ENCODE peak calls at places on chromosomes 6 and 20, in six cellular contexts. G is iPS DF 19.7; L is stimulated activated CD4-positive, alpha-beta T cell treated with anti-CD3 and anti-CD28 coated beads, Interleukin-2, amount 100 ng/mL, for 24 hours; P is NCI-H345; R is BJ; Z is skeletal muscle cell. A is an unnamed sample.

GRCh38 chr6:36678488-36679042 is at the start of gene CDKN1A:
- DNase-seq in G (peak; percentile 68), Z (peak; percentile 89), P (peak; percentile 94), R (peak; percentile 77), L (peak; percentile 75), A (peak; percentile 99)

GRCh38 chr6:39199541-39199940 is 29.7 kb downstream of the KCNK5 start:
- DNase-seq in P (no peak), G (no peak), L (no peak), R (no peak), Z (no peak), A (no peak)

GRCh38 chr20:48725589-48725991 is 102.2 kb downstream of the PREX1 start:
- DNase-seq in L (no peak), R (no peak), Z (no peak), G (peak; percentile 12), P (no peak), A (peak; percentile 22)

GRCh38 chr20:37538003-37538402 is 10.3 kb upstream of the BLCAP start:
- DNase-seq in G (no peak), L (no peak), Z (no peak), P (no peak), R (no peak), A (no peak)

GRCh38 chr20:17390655-17391054 is 140.5 kb downstream of the BFSP1 start:
- DNase-seq in Z (no peak), L (no peak), P (no peak), G (no peak), R (no peak), A (no peak)

GRCh38 chr6:33392168-33392947 is 735 bp downstream of the KIFC1 start:
- DNase-seq in P (no peak), R (no peak), G (no peak), Z (no peak), L (no peak), A (peak; percentile 72)

GRCh38 chr20:62618622-62619529 is 23.4 kb upstream of the SLCO4A1 start:
- DNase-seq in G (no peak), P (no peak), Z (no peak), L (no peak), R (no peak), A (no peak)

GRCh38 chr20:48631114-48632016 is 196.4 kb downstream of the PREX1 start:
- DNase-seq in R (no peak), P (peak; percentile 64), G (no peak), Z (no peak), L (no peak), A (peak; percentile 42)

GRCh38 chr6:3915076-3915791 is 66.1 kb downstream of the FAM50B start:
- DNase-seq in R (no peak), G (no peak), L (no peak), P (no peak), Z (no peak), A (no peak)

GRCh38 chr6:14399635-14400034 is 282.1 kb downstream of the CD83 start:
- DNase-seq in L (no peak), G (peak; percentile 38), R (no peak), P (no peak), Z (no peak), A (no peak)

GRCh38 chr6:84197708-84198107 is 29.7 kb downstream of the CEP162 start:
- DNase-seq in P (no peak), R (no peak), G (no peak), Z (no peak), L (no peak), A (no peak)

GRCh38 chr6:3805448-3806123 is 43.6 kb upstream of the FAM50B start:
- DNase-seq in G (no peak), P (no peak), R (no peak), L (no peak), Z (no peak), A (no peak)

GRCh38 chr6:28240517-28240916 is 11.6 kb downstream of the ZKSCAN4 start:
- DNase-seq in P (no peak), L (no peak), G (no peak), R (no peak), Z (no peak), A (no peak)

GRCh38 chr6:73041051-73041450 is 184.2 kb downstream of the KHDC1L start:
- DNase-seq in G (no peak), L (no peak), R (no peak), P (no peak), Z (no peak), A (peak; percentile 60)

GRCh38 chr6:56348578-56348977 is 101.2 kb upstream of the COL21A1 start:
- DNase-seq in G (no peak), P (no peak), R (no peak), Z (no peak), L (no peak), A (no peak)

GRCh38 chr6:158290659-158291058 is 21.6 kb upstream of the TULP4 start:
- DNase-seq in R (no peak), Z (no peak), G (no peak), L (peak; percentile 59), P (no peak), A (no peak)

GRCh38 chr6:14673201-14673600 is 555.6 kb downstream of the CD83 start:
- DNase-seq in P (no peak), L (no peak), Z (peak; percentile 52), G (no peak), R (no peak), A (no peak)

GRCh38 chr20:7859371-7859802 is 80.9 kb downstream of the HAO1 start:
- DNase-seq in P (peak; percentile 58), R (no peak), L (no peak), G (peak; percentile 17), Z (no peak), A (peak; percentile 84)

GRCh38 chr6:36314221-36315014 is 22.3 kb downstream of the BNIP5 start:
- DNase-seq in R (no peak), L (no peak), Z (no peak), G (no peak), P (no peak), A (peak; percentile 90)

GRCh38 chr20:19015890-19016465 is 196.5 kb upstream of the SLC24A3 start:
- DNase-seq in Z (no peak), L (no peak), R (no peak), P (no peak), G (no peak), A (peak; percentile 13)

GRCh38 chr6:150499882-150500312 is 99.8 kb upstream of the PLEKHG1 start:
- DNase-seq in P (no peak), R (no peak), G (no peak), L (no peak), Z (no peak), A (no peak)

GRCh38 chr20:33127422-33128097 is 40.4 kb upstream of the BPIFA2 start:
- DNase-seq in L (no peak), Z (no peak), R (no peak), P (no peak), G (no peak), A (peak; percentile 34)